ENCODE peak calls at places on chromosome 21, in six cellular contexts. One of them, this sample, is unnamed.
A peak's percentile ranks its signal among the peaks of the same experiment; 100 is the strongest.

GRCh38 chr21:36337099-36337509 is 17.1 kb downstream of the MORC3 start:
- DNase-seq in NCI-H69: no peak
- DNase-seq in body of pancreas: no peak
- DNase-seq in activated naive CD4-positive, alpha-beta T cell: no peak
- DNase-seq in WTC11: no peak
- DNase-seq in A172: peak; percentile 85
- DNase-seq in this sample: no peak

GRCh38 chr21:29305068-29305467 is 6.3 kb downstream of the BACH1 start:
- DNase-seq in NCI-H69: no peak
- DNase-seq in A172: no peak
- DNase-seq in body of pancreas: no peak
- DNase-seq in WTC11: no peak
- DNase-seq in activated naive CD4-positive, alpha-beta T cell: no peak
- DNase-seq in this sample: no peak

GRCh38 chr21:40166291-40166843 is 299.1 kb downstream of the PCP4 start:
- DNase-seq in WTC11: no peak
- DNase-seq in A172: no peak
- DNase-seq in activated naive CD4-positive, alpha-beta T cell: no peak
- DNase-seq in NCI-H69: peak; percentile 73
- DNase-seq in body of pancreas: no peak
- DNase-seq in this sample: no peak

GRCh38 chr21:42702720-42703119 is 49.3 kb downstream of the PDE9A start:
- DNase-seq in WTC11: no peak
- DNase-seq in activated naive CD4-positive, alpha-beta T cell: no peak
- DNase-seq in NCI-H69: no peak
- DNase-seq in body of pancreas: no peak
- DNase-seq in A172: no peak
- DNase-seq in this sample: no peak

GRCh38 chr21:37557261-37557950 is 190.8 kb downstream of the DYRK1A start:
- DNase-seq in activated naive CD4-positive, alpha-beta T cell: no peak
- DNase-seq in body of pancreas: no peak
- DNase-seq in WTC11: no peak
- DNase-seq in NCI-H69: no peak
- DNase-seq in A172: no peak
- DNase-seq in this sample: no peak

GRCh38 chr21:44709426-44710293 is 1.7 kb downstream of the TSPEAR start:
- DNase-seq in WTC11: no peak
- DNase-seq in body of pancreas: no peak
- DNase-seq in A172: no peak
- DNase-seq in activated naive CD4-positive, alpha-beta T cell: peak; percentile 16
- DNase-seq in NCI-H69: peak; percentile 84
- DNase-seq in this sample: no peak

GRCh38 chr21:27590271-27590670 is 623.4 kb upstream of the ADAMTS5 start:
- DNase-seq in NCI-H69: no peak
- DNase-seq in A172: peak; percentile 20
- DNase-seq in activated naive CD4-positive, alpha-beta T cell: no peak
- DNase-seq in WTC11: no peak
- DNase-seq in body of pancreas: no peak
- DNase-seq in this sample: no peak

GRCh38 chr21:18722193-18722592 is 318.6 kb upstream of the TMPRSS15 start:
- DNase-seq in NCI-H69: peak; percentile 48
- DNase-seq in activated naive CD4-positive, alpha-beta T cell: no peak
- DNase-seq in body of pancreas: no peak
- DNase-seq in A172: no peak
- DNase-seq in WTC11: no peak
- DNase-seq in this sample: no peak

GRCh38 chr21:38352536-38353219 is 95.9 kb downstream of the KCNJ15 start:
- DNase-seq in NCI-H69: peak; percentile 78
- DNase-seq in A172: peak; percentile 74
- DNase-seq in activated naive CD4-positive, alpha-beta T cell: peak; percentile 46
- DNase-seq in body of pancreas: peak; percentile 69
- DNase-seq in WTC11: peak; percentile 77
- DNase-seq in this sample: no peak

GRCh38 chr21:26815197-26815596 is 30.0 kb downstream of the ADAMTS1 start:
- DNase-seq in A172: no peak
- DNase-seq in activated naive CD4-positive, alpha-beta T cell: no peak
- DNase-seq in body of pancreas: no peak
- DNase-seq in WTC11: no peak
- DNase-seq in NCI-H69: no peak
- DNase-seq in this sample: no peak

GRCh38 chr21:45580576-45581321 is 38.5 kb upstream of the SLC19A1 start:
- DNase-seq in NCI-H69: peak; percentile 70
- DNase-seq in activated naive CD4-positive, alpha-beta T cell: no peak
- DNase-seq in A172: no peak
- DNase-seq in body of pancreas: no peak
- DNase-seq in WTC11: peak; percentile 13
- DNase-seq in this sample: no peak

GRCh38 chr21:46057710-46058241 is 40.1 kb upstream of the COL6A2 start:
- DNase-seq in activated naive CD4-positive, alpha-beta T cell: no peak
- DNase-seq in WTC11: no peak
- DNase-seq in A172: no peak
- DNase-seq in body of pancreas: no peak
- DNase-seq in NCI-H69: no peak
- DNase-seq in this sample: no peak

GRCh38 chr21:46000182-46000730 is 18.7 kb downstream of the COL6A1 start:
- DNase-seq in NCI-H69: no peak
- DNase-seq in body of pancreas: peak; percentile 0
- DNase-seq in activated naive CD4-positive, alpha-beta T cell: no peak
- DNase-seq in A172: no peak
- DNase-seq in WTC11: peak; percentile 8
- DNase-seq in this sample: no peak

GRCh38 chr21:31873275-31873695 is 465 bp downstream of the HUNK start:
- DNase-seq in A172: no peak
- DNase-seq in activated naive CD4-positive, alpha-beta T cell: no peak
- DNase-seq in NCI-H69: peak; percentile 77
- DNase-seq in body of pancreas: no peak
- DNase-seq in WTC11: peak; percentile 42
- DNase-seq in this sample: no peak

GRCh38 chr21:38930838-38931237 is 125.1 kb downstream of the ETS2 start:
- DNase-seq in NCI-H69: no peak
- DNase-seq in WTC11: no peak
- DNase-seq in A172: no peak
- DNase-seq in activated naive CD4-positive, alpha-beta T cell: no peak
- DNase-seq in body of pancreas: peak; percentile 58
- DNase-seq in this sample: no peak

GRCh38 chr21:42531771-42532170 is 18.1 kb downstream of the SLC37A1 start:
- DNase-seq in body of pancreas: no peak
- DNase-seq in activated naive CD4-positive, alpha-beta T cell: no peak
- DNase-seq in WTC11: no peak
- DNase-seq in NCI-H69: no peak
- DNase-seq in A172: no peak
- DNase-seq in this sample: no peak

GRCh38 chr21:14583629-14584251 is 37.6 kb upstream of the SAMSN1 start:
- DNase-seq in A172: no peak
- DNase-seq in WTC11: no peak
- DNase-seq in body of pancreas: no peak
- DNase-seq in activated naive CD4-positive, alpha-beta T cell: no peak
- DNase-seq in NCI-H69: no peak
- DNase-seq in this sample: no peak

GRCh38 chr21:35508389-35508888 is 459.3 kb upstream of the RUNX1 start:
- DNase-seq in body of pancreas: peak; percentile 80
- DNase-seq in activated naive CD4-positive, alpha-beta T cell: no peak
- DNase-seq in A172: peak; percentile 82
- DNase-seq in WTC11: peak; percentile 39
- DNase-seq in NCI-H69: peak; percentile 55
- DNase-seq in this sample: no peak

GRCh38 chr21:45612096-45613019 is 31.2 kb upstream of the PCBP3 start:
- DNase-seq in A172: peak; percentile 86
- DNase-seq in activated naive CD4-positive, alpha-beta T cell: no peak
- DNase-seq in NCI-H69: no peak
- DNase-seq in body of pancreas: no peak
- DNase-seq in WTC11: peak; percentile 9
- DNase-seq in this sample: no peak

GRCh38 chr21:38996355-38996754 is 186.9 kb downstream of the PSMG1 start:
- DNase-seq in body of pancreas: no peak
- DNase-seq in NCI-H69: no peak
- DNase-seq in WTC11: no peak
- DNase-seq in activated naive CD4-positive, alpha-beta T cell: no peak
- DNase-seq in A172: no peak
- DNase-seq in this sample: no peak

GRCh38 chr21:35616090-35616489 is 444.2 kb downstream of the SETD4 start:
- DNase-seq in body of pancreas: no peak
- DNase-seq in activated naive CD4-positive, alpha-beta T cell: no peak
- DNase-seq in WTC11: no peak
- DNase-seq in NCI-H69: no peak
- DNase-seq in A172: peak; percentile 31
- DNase-seq in this sample: no peak

GRCh38 chr21:33755354-33755753 is 113.1 kb downstream of the ITSN1 start:
- DNase-seq in WTC11: no peak
- DNase-seq in NCI-H69: no peak
- DNase-seq in A172: no peak
- DNase-seq in body of pancreas: no peak
- DNase-seq in activated naive CD4-positive, alpha-beta T cell: no peak
- DNase-seq in this sample: no peak

GRCh38 chr21:45892156-45892919 is 89.2 kb upstream of the COL6A1 start:
- DNase-seq in activated naive CD4-positive, alpha-beta T cell: peak; percentile 19
- DNase-seq in A172: no peak
- DNase-seq in WTC11: no peak
- DNase-seq in NCI-H69: peak; percentile 56
- DNase-seq in body of pancreas: no peak
- DNase-seq in this sample: no peak

GRCh38 chr21:36891692-36892091 is 74.8 kb downstream of the HLCS start:
- DNase-seq in NCI-H69: peak; percentile 58
- DNase-seq in A172: no peak
- DNase-seq in activated naive CD4-positive, alpha-beta T cell: no peak
- DNase-seq in WTC11: no peak
- DNase-seq in body of pancreas: no peak
- DNase-seq in this sample: no peak

GRCh38 chr21:16644690-16645089 is 868.2 kb upstream of the CXADR start:
- DNase-seq in activated naive CD4-positive, alpha-beta T cell: no peak
- DNase-seq in body of pancreas: no peak
- DNase-seq in NCI-H69: no peak
- DNase-seq in A172: no peak
- DNase-seq in WTC11: no peak
- DNase-seq in this sample: no peak

GRCh38 chr21:25427828-25428227 is 179.5 kb downstream of the MRPL39 start:
- DNase-seq in A172: no peak
- DNase-seq in NCI-H69: no peak
- DNase-seq in body of pancreas: no peak
- DNase-seq in WTC11: no peak
- DNase-seq in activated naive CD4-positive, alpha-beta T cell: no peak
- DNase-seq in this sample: no peak

GRCh38 chr21:45864436-45864835 is 117.1 kb upstream of the COL6A1 start:
- DNase-seq in A172: peak; percentile 31
- DNase-seq in WTC11: no peak
- DNase-seq in activated naive CD4-positive, alpha-beta T cell: no peak
- DNase-seq in body of pancreas: no peak
- DNase-seq in NCI-H69: no peak
- DNase-seq in this sample: no peak

GRCh38 chr21:26366781-26367180 is 196.2 kb upstream of the APP start:
- DNase-seq in body of pancreas: no peak
- DNase-seq in NCI-H69: no peak
- DNase-seq in activated naive CD4-positive, alpha-beta T cell: no peak
- DNase-seq in A172: peak; percentile 23
- DNase-seq in WTC11: no peak
- DNase-seq in this sample: no peak

GRCh38 chr21:31158789-31159581 is 120.7 kb upstream of the KRTAP19-8 start:
- DNase-seq in A172: no peak
- DNase-seq in NCI-H69: no peak
- DNase-seq in WTC11: no peak
- DNase-seq in activated naive CD4-positive, alpha-beta T cell: no peak
- DNase-seq in body of pancreas: no peak
- DNase-seq in this sample: no peak

GRCh38 chr21:37009740-37010341 is 3.3 kb downstream of the RIPPLY3 start:
- DNase-seq in A172: peak; percentile 96
- DNase-seq in body of pancreas: peak; percentile 89
- DNase-seq in NCI-H69: peak; percentile 99
- DNase-seq in WTC11: peak; percentile 94
- DNase-seq in activated naive CD4-positive, alpha-beta T cell: peak; percentile 72
- DNase-seq in this sample: peak; percentile 63

GRCh38 chr21:46084041-46084561 is 13.8 kb upstream of the COL6A2 start:
- DNase-seq in A172: no peak
- DNase-seq in activated naive CD4-positive, alpha-beta T cell: no peak
- DNase-seq in WTC11: no peak
- DNase-seq in NCI-H69: no peak
- DNase-seq in body of pancreas: no peak
- DNase-seq in this sample: no peak

GRCh38 chr21:14616303-14617039 is 70.4 kb upstream of the SAMSN1 start:
- DNase-seq in body of pancreas: no peak
- DNase-seq in NCI-H69: no peak
- DNase-seq in WTC11: no peak
- DNase-seq in activated naive CD4-positive, alpha-beta T cell: no peak
- DNase-seq in A172: no peak
- DNase-seq in this sample: no peak

GRCh38 chr21:31124005-31124404 is 85.7 kb upstream of the KRTAP19-8 start:
- DNase-seq in NCI-H69: no peak
- DNase-seq in A172: no peak
- DNase-seq in activated naive CD4-positive, alpha-beta T cell: no peak
- DNase-seq in WTC11: no peak
- DNase-seq in body of pancreas: peak; percentile 38
- DNase-seq in this sample: no peak

GRCh38 chr21:42308914-42309752 is 6.1 kb downstream of the TFF3 start:
- DNase-seq in A172: no peak
- DNase-seq in WTC11: no peak
- DNase-seq in NCI-H69: peak; percentile 35
- DNase-seq in body of pancreas: no peak
- DNase-seq in activated naive CD4-positive, alpha-beta T cell: no peak
- DNase-seq in this sample: no peak

GRCh38 chr21:44337941-44338895 is 972 bp downstream of the CFAP410 start:
- DNase-seq in activated naive CD4-positive, alpha-beta T cell: no peak
- DNase-seq in WTC11: peak; percentile 66
- DNase-seq in A172: peak; percentile 70
- DNase-seq in body of pancreas: peak; percentile 81
- DNase-seq in NCI-H69: peak; percentile 90
- DNase-seq in this sample: peak; percentile 59

GRCh38 chr21:39612233-39613028 is at the start of gene B3GALT5:
- DNase-seq in body of pancreas: peak; percentile 40
- DNase-seq in activated naive CD4-positive, alpha-beta T cell: no peak
- DNase-seq in WTC11: peak; percentile 88
- DNase-seq in A172: peak; percentile 10
- DNase-seq in NCI-H69: peak; percentile 75
- DNase-seq in this sample: no peak

GRCh38 chr21:45262041-45262581 is 25.6 kb downstream of the POFUT2 start:
- DNase-seq in activated naive CD4-positive, alpha-beta T cell: no peak
- DNase-seq in body of pancreas: no peak
- DNase-seq in WTC11: no peak
- DNase-seq in A172: no peak
- DNase-seq in NCI-H69: no peak
- DNase-seq in this sample: no peak

GRCh38 chr21:17491716-17492414 is 21.0 kb upstream of the CXADR start:
- DNase-seq in body of pancreas: peak; percentile 71
- DNase-seq in NCI-H69: no peak
- DNase-seq in activated naive CD4-positive, alpha-beta T cell: no peak
- DNase-seq in WTC11: no peak
- DNase-seq in A172: peak; percentile 96
- DNase-seq in this sample: no peak

This sample was measured in hypothalamus.